ENCODE peak calls at places on chromosomes 11 and 22, in five cellular contexts. Y, R, S, E and X are unnamed samples.

GRCh38 chr22:45208993-45209838 is 31.5 kb downstream of the KIAA0930 start:
- DNase-seq in Y (peak), R (peak), S (no peak), E (no peak), X (no peak)

GRCh38 chr22:39685336-39686177 is 115.0 kb downstream of the CACNA1I start:
- DNase-seq in Y (no peak), R (no peak), S (no peak), E (no peak), X (no peak)

GRCh38 chr11:103587951-103588788 is 448.3 kb upstream of the DDI1 start:
- DNase-seq in Y (no peak), R (no peak), S (no peak), E (no peak), X (no peak)

GRCh38 chr11:107583629-107584195 is 7.2 kb upstream of the ELMOD1 start:
- DNase-seq in Y (no peak), R (no peak), S (no peak), E (no peak), X (no peak)

GRCh38 chr22:50150161-50151129 is 20.1 kb upstream of the PANX2 start:
- DNase-seq in Y (no peak), R (no peak), S (no peak), E (no peak), X (no peak)

GRCh38 chr11:34053161-34053686 is 1.7 kb downstream of the CAPRIN1 start:
- DNase-seq in Y (peak), R (peak), S (no peak), E (peak), X (no peak)

GRCh38 chr11:87878373-87878779 is 296.9 kb downstream of the RAB38 start:
- DNase-seq in Y (peak), R (peak), S (peak), E (no peak), X (peak)

GRCh38 chr11:9530901-9531625 is 42.4 kb upstream of the WEE1 start:
- DNase-seq in Y (no peak), R (no peak), S (no peak), E (no peak), X (no peak)

GRCh38 chr22:28992565-28993326 is 68.9 kb downstream of the C22orf31 start:
- DNase-seq in Y (no peak), R (no peak), S (no peak), E (no peak), X (no peak)

GRCh38 chr11:105732611-105733010 is 122.7 kb downstream of the GRIA4 start:
- DNase-seq in Y (no peak), R (no peak), S (no peak), E (no peak), X (no peak)

GRCh38 chr11:63553759-63554158 is 9.4 kb downstream of the PLAAT2 start:
- DNase-seq in Y (no peak), R (no peak), S (no peak), E (no peak), X (no peak)

GRCh38 chr11:75768909-75769771 is 562 bp downstream of the DGAT2 start:
- DNase-seq in Y (no peak), R (no peak), S (no peak), E (no peak), X (no peak)

GRCh38 chr22:49590851-49591445 is 236.7 kb downstream of the BRD1 start:
- DNase-seq in Y (no peak), R (no peak), S (no peak), E (no peak), X (no peak)

GRCh38 chr11:134951305-134951700 is 539.3 kb upstream of the B3GAT1 start:
- DNase-seq in Y (no peak), R (no peak), S (peak), E (no peak), X (no peak)

GRCh38 chr22:46935506-46936377 is 173.3 kb downstream of the TBC1D22A start:
- DNase-seq in Y (no peak), R (peak), S (no peak), E (no peak), X (no peak)

GRCh38 chr11:89321401-89321800 is 143.7 kb downstream of the TYR start:
- DNase-seq in Y (no peak), R (no peak), S (no peak), E (no peak), X (no peak)

GRCh38 chr11:22703040-22703439 is 36.6 kb downstream of the GAS2 start:
- DNase-seq in Y (peak), R (no peak), S (peak), E (no peak), X (peak)

GRCh38 chr11:89015614-89016013 is 50.2 kb downstream of the GRM5 start:
- DNase-seq in Y (no peak), R (no peak), S (no peak), E (no peak), X (no peak)

GRCh38 chr11:93694109-93694508 is 32.6 kb downstream of the CEP295 start:
- DNase-seq in Y (no peak), R (no peak), S (no peak), E (no peak), X (no peak)

GRCh38 chr22:32932176-32932575 is 126.0 kb downstream of the SYN3 start:
- DNase-seq in Y (no peak), R (no peak), S (peak), E (no peak), X (peak)

GRCh38 chr11:70913715-70914231 is 338.6 kb downstream of the SHANK2 start:
- DNase-seq in Y (peak), R (no peak), S (no peak), E (peak), X (no peak)

GRCh38 chr11:92697461-92698314 is 271.8 kb upstream of the MTNR1B start:
- DNase-seq in Y (no peak), R (no peak), S (no peak), E (no peak), X (no peak)

GRCh38 chr11:72685560-72686480 is 11.6 kb upstream of the PDE2A start:
- DNase-seq in Y (no peak), R (no peak), S (no peak), E (no peak), X (no peak)

GRCh38 chr22:27476729-27477128 is 324.8 kb downstream of the MN1 start:
- DNase-seq in Y (no peak), R (no peak), S (no peak), E (no peak), X (peak)

GRCh38 chr22:32142600-32142999 is 16.5 kb downstream of the C22orf42 start:
- DNase-seq in Y (no peak), R (no peak), S (no peak), E (no peak), X (no peak)

GRCh38 chr11:26510756-26511155 is 61.3 kb downstream of the MUC15 start:
- DNase-seq in Y (no peak), R (no peak), S (no peak), E (no peak), X (no peak)

DNA sequence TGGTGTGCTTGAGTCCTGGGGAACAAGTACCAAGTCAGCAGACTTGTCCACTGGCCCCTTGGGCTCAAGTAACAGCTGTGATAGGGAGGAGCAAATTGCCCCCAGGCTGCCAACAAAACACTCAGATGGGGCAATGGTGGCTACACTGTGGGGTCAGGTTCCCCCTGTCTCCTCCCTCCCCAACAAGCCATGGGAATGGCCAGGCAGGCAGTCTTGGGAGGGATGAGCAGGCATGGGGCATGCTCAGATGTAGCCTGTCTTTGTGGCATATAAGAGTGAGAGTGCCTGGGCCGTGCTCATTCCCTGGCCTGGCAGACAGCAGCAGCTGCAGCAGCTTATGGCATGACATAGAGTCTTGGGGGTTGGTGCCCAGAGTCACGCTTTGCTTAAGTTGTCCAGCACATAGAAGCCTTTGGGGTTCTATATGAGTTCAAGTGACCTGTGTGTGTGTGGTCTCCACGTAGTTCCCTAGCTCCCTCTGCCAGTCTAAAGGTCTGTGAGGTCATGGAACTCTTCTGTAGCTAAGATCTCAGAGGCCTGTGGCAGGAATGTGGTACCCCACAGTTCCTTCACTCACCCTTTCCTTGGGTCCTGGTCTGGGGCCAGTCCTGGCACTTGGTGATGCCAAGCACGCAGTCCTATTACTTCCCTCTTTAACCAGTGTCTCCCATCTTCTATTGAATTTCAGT is 44.7 kb downstream of the BIRC2 start:
- DNase-seq in Y (no peak), R (no peak), S (no peak), E (no peak), X (no peak)
- TF ChIP-seq CTCF in Y (no peak), R (no peak), S (no peak), E (no peak), X (no peak)

GRCh38 chr22:17797721-17798559 is 23.7 kb upstream of the BID start:
- DNase-seq in Y (no peak), R (no peak), S (no peak), E (no peak), X (no peak)

GRCh38 chr22:17795143-17795542 is 20.9 kb upstream of the BID start:
- DNase-seq in Y (no peak), R (no peak), S (no peak), E (no peak), X (no peak)

GRCh38 chr22:17794726-17795125 is 20.5 kb upstream of the BID start:
- DNase-seq in Y (no peak), R (no peak), S (no peak), E (no peak), X (no peak)

GRCh38 chr22:17796695-17797094 is 22.4 kb upstream of the BID start:
- DNase-seq in Y (no peak), R (no peak), S (no peak), E (no peak), X (no peak)

GRCh38 chr22:17795661-17796548 is 21.6 kb upstream of the BID start:
- DNase-seq in Y (no peak), R (no peak), S (no peak), E (no peak), X (no peak)
- TF ChIP-seq CTCF in Y (no peak), R (no peak), S (no peak), E (no peak), X (no peak)

GRCh38 chr11:116928845-116929244 is 91.4 kb upstream of the APOA1 start:
- DNase-seq in Y (no peak), R (no peak), S (no peak), E (no peak), X (no peak)

GRCh38 chr11:116925050-116925449 is 87.6 kb upstream of the APOA1 start:
- DNase-seq in Y (peak), R (no peak), S (no peak), E (no peak), X (no peak)

GRCh38 chr11:116928102-116928777 is 90.8 kb upstream of the APOA1 start:
- DNase-seq in Y (no peak), R (no peak), S (no peak), E (no peak), X (no peak)

GRCh38 chr11:116929393-116930090 is 92.1 kb upstream of the APOA1 start:
- DNase-seq in Y (no peak), R (no peak), S (no peak), E (no peak), X (no peak)

GRCh38 chr11:116927163-116927772 is 89.8 kb upstream of the APOA1 start:
- DNase-seq in Y (no peak), R (peak), S (no peak), E (no peak), X (no peak)
- TF ChIP-seq CTCF in Y (peak), R (peak), S (peak), E (no peak), X (peak)

DNA sequence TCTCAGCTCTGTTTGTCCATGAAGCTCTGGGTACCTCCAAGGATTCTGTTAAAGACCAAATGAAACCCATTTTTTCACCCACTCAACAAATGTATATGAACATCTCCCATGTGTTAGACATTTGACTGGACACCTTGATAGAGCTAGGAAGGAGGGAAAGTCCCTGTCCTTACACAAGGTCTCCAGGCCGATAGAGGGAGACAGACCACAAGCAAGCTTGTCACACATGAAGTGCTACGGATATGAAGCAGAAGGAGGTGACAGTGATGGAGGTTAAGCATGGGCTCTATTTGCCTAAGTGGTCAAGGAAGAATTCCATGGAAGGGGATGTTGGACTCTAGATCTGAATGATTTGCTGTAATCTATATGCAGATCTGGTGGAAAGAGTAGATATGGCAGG is 138.5 kb downstream of the MYO18B start:
- DNase-seq in Y (no peak), R (no peak), S (no peak), E (no peak), X (no peak)
- TF ChIP-seq CTCF in Y (no peak), R (no peak), S (no peak), E (no peak), X (no peak)

GRCh38 chr11:61161190-61162091 is at the start of gene VPS37C:
- DNase-seq in Y (peak), R (peak), S (no peak), E (peak), X (peak)
- TF ChIP-seq CTCF in Y (peak), R (no peak), S (peak), E (peak), X (no peak)

GRCh38 chr11:2109541-2110019 is 29.6 kb downstream of the IGF2 start:
- DNase-seq in Y (no peak), R (no peak), S (no peak), E (no peak), X (no peak)
- TF ChIP-seq CTCF in Y (no peak), R (no peak), S (no peak), E (no peak), X (peak)

DNA sequence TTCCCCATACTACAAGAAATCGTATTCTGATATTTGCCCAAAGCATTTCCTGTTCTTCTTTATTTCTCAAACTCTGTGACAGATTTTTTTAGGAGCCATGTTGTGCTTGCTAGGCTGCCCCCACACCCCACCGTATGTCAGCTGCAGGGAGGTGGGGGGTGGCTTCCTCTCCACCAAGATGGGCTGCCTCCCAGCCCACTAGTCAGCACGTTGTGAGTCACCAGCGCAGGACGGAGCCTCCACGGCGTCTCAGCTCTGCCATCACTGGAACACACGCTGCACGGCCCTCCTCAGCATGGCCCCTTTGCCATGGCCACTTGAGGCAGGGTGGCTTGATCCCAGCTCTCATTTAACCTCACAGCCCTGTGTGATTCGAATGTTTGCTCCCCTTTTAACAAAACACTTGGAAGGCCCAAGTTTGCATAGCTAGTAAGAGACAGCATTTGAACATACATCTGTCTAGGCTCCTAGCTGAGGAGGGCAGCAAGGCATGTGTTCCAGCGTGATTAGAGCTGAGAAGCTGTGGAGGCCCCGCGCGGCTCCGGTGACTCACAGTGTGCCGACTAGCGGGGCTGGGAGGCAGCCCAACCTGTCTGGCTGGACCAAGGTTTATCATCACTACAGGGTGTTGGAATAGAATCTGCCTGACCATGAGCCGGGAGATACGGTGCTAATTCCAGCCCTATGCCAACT is 180.7 kb upstream of the NCAM1 start:
- DNase-seq in Y (no peak), R (no peak), S (no peak), E (no peak), X (no peak)
- TF ChIP-seq CTCF in Y (no peak), R (no peak), S (no peak), E (no peak), X (no peak)

DNA sequence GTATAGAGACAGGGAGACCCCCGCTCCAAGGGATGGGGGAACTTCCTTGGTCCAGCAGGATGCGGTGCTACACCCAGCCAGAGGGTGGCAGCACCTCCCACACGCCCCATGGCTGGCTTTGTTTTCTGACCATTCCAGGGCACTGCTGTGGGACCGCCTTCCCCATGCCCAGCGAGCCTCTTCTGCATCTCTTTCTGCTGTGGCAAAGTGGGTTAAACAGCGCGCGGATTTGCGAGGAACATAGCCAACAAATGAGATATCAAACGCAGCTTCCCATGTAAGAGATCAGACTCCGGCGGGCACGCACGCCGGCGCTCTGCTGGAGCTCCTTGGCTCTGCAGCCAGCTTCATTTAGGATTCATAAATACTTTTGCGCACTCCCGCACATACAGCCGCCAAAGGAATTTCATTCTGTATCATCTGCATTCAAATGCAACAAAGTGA is 485.8 kb upstream of the CADM1 start:
- DNase-seq in Y (peak), R (peak), S (no peak), E (no peak), X (no peak)
- TF ChIP-seq CTCF in Y (peak), R (peak), S (peak), E (peak), X (peak)